ENCODE peak calls at places on chromosomes 13 and 19, in nine cellular contexts. X, N, W, R, L, F, T, M and K are unnamed samples. For H3K4me1, the result is how much of the 10 kb centered on the place peaks cover.

GRCh38 chr13:46469064-46469463 is 82.0 kb upstream of the RUBCNL start:
- DNase-seq in L (no peak), R (no peak), X (no peak), W (no peak), F (no peak), T (no peak), N (no peak), M (peak), K (no peak)

GRCh38 chr19:17538684-17539287 is 16.7 kb upstream of the COLGALT1 start:
- DNase-seq in W (no peak), T (no peak), L (no peak), M (no peak), N (no peak), X (no peak), R (no peak), F (no peak), K (no peak)

GRCh38 chr19:46489445-46490272 is 6.0 kb downstream of the PNMA8B start:
- DNase-seq in N (no peak), L (peak), X (peak), R (no peak), T (peak), F (peak), M (no peak), W (no peak), K (no peak)

GRCh38 chr13:21738636-21739035 is 67.8 kb downstream of the FGF9 start:
- DNase-seq in W (no peak), R (no peak), F (peak), L (no peak), X (no peak), N (no peak), T (no peak), M (no peak), K (no peak)

GRCh38 chr13:110340812-110341444 is 33.8 kb downstream of the COL4A2 start:
- DNase-seq in N (peak), L (peak), M (peak), R (peak), F (peak), X (no peak), W (peak), T (peak), K (no peak)

GRCh38 chr19:6678690-6679109 is 8.7 kb upstream of the TNFSF14 start:
- DNase-seq in X (no peak), T (no peak), W (no peak), R (no peak), L (no peak), M (no peak), N (no peak), F (no peak), K (no peak)

GRCh38 chr13:20945952-20946383 is 43.4 kb upstream of the XPO4 start:
- DNase-seq in F (no peak), N (no peak), R (no peak), W (no peak), M (no peak), X (peak), T (peak), L (peak), K (no peak)

GRCh38 chr19:1270168-1270853 is 1.2 kb downstream of the CIRBP start:
- DNase-seq in W (no peak), F (no peak), N (no peak), X (peak), R (no peak), T (no peak), L (peak), M (peak), K (no peak)

GRCh38 chr19:6834433-6834832 is 52.9 kb upstream of the ADGRE1 start:
- DNase-seq in W (no peak), X (no peak), T (no peak), L (no peak), N (no peak), R (no peak), M (no peak), F (no peak), K (no peak)

GRCh38 chr13:113458218-113459065 is 5.2 kb upstream of the ADPRHL1 start:
- DNase-seq in X (no peak), N (no peak), T (no peak), M (no peak), F (no peak), L (no peak), W (no peak), R (no peak), K (peak)

GRCh38 chr13:90395348-90395747 is 952.1 kb upstream of the MIR17HG start:
- DNase-seq in L (no peak), W (no peak), M (no peak), F (no peak), R (no peak), X (no peak), T (no peak), N (no peak), K (no peak)

GRCh38 chr13:28819046-28819747 is 942 bp upstream of the MTUS2 start:
- DNase-seq in N (no peak), W (no peak), M (no peak), T (no peak), X (no peak), L (peak), R (no peak), F (no peak), K (peak)

GRCh38 chr19:756232-756631 is 5.3 kb downstream of the MISP start:
- DNase-seq in X (no peak), N (no peak), R (no peak), M (no peak), W (no peak), L (no peak), F (no peak), T (peak), K (peak)

GRCh38 chr19:2392366-2392765 is 32.3 kb downstream of the TMPRSS9 start:
- DNase-seq in L (peak), F (no peak), R (no peak), T (no peak), N (no peak), W (no peak), X (no peak), M (no peak), K (no peak)

GRCh38 chr13:44439615-44440014 is 66.0 kb downstream of the SERP2 start:
- DNase-seq in T (no peak), M (no peak), F (no peak), L (no peak), R (no peak), N (no peak), X (no peak), W (no peak), K (no peak)

GRCh38 chr19:14570864-14571527 is 870 bp downstream of the NDUFB7 start:
- DNase-seq in X (peak), F (no peak), R (no peak), T (no peak), L (no peak), N (no peak), W (no peak), M (no peak), K (no peak)

GRCh38 chr19:35986664-35987570 is 8.1 kb upstream of the SDHAF1 start:
- DNase-seq in T (peak), M (no peak), L (peak), N (no peak), W (peak), F (no peak), R (no peak), X (peak), K (peak)

GRCh38 chr19:52520013-52520412 is 7.5 kb upstream of the ZNF808 start:
- DNase-seq in L (no peak), N (no peak), R (no peak), W (no peak), M (no peak), T (no peak), F (no peak), X (no peak), K (no peak)

GRCh38 chr19:6481541-6482342 is at the start of gene DENND1C:
- DNase-seq in F (no peak), T (peak), X (peak), R (no peak), W (peak), M (no peak), N (no peak), L (no peak), K (peak)

DNA sequence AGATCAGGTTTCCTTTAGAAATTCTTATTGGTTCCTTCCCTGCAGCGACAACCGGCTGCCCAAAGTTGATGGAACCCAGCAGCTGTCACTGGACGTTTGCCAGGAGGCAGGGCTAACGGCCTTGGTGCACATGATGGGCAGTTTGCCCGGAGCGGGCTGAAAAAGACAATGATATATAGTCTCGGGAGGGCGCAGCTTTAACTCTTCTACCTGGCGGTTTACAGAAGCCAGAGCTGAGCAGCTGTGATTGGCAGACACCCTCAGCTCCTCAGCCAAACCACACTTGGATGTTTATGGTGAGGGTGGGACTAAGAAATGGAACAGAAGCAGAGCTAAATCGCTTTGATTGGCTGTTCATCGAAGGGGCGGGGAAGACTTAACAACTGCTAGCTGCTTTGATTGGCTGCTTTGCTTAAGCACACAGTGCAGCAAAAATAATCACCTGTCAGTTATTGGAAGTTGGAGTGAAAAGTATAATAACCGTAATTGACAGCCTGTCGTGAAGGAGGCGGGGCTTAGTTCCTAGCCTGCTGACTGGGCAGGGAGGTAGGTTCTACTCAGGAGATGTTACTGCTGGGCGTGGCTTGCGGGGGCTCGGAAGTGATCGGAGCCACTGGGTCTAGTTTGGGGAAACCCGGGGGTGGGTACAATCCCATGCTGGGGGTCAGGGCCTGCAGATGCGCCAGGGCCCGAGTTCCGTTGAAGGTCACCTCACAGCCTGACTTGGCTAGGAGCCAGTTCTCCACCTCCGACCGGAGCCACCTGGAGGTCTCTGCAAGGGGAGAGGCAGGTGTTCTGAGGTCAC is 7.5 kb downstream of the EMP3 start:
- DNase-seq in T (peak), M (peak), F (peak), R (peak), W (peak), X (peak), L (peak), N (peak), K (peak)
- H3K4me1 ChIP-seq in T (under half), M (under half), F (under half), R (under half), W (under half), X (under half), L (under half), N (under half), K (under half)

GRCh38 chr19:18647371-18647767 is 10.5 kb downstream of the KLHL26 start:
- DNase-seq in R (no peak), N (no peak), L (no peak), F (no peak), T (no peak), M (no peak), W (no peak), X (no peak), K (no peak)
- H3K4me1 ChIP-seq in R (under half), N (under half), L (half or more), F (half or more), T (under half), M (under half), W (under half), X (under half), K (under half)

GRCh38 chr19:4815426-4816387 is 15.8 kb downstream of the TICAM1 start:
- DNase-seq in N (peak), L (peak), W (peak), X (no peak), M (peak), F (peak), R (peak), T (peak), K (peak)

GRCh38 chr19:4816388-4817165 is 14.9 kb downstream of the TICAM1 start:
- DNase-seq in W (no peak), R (no peak), T (no peak), X (peak), L (no peak), F (no peak), M (no peak), N (no peak), K (no peak)

GRCh38 chr19:4814625-4815425 is 16.7 kb downstream of the TICAM1 start:
- DNase-seq in N (no peak), L (no peak), R (no peak), F (no peak), W (no peak), X (no peak), M (no peak), T (no peak), K (peak)

GRCh38 chr19:4807188-4807587 is 15.7 kb downstream of the FEM1A start:
- DNase-seq in M (no peak), X (no peak), L (no peak), N (no peak), T (peak), F (no peak), R (no peak), W (no peak), K (no peak)

DNA sequence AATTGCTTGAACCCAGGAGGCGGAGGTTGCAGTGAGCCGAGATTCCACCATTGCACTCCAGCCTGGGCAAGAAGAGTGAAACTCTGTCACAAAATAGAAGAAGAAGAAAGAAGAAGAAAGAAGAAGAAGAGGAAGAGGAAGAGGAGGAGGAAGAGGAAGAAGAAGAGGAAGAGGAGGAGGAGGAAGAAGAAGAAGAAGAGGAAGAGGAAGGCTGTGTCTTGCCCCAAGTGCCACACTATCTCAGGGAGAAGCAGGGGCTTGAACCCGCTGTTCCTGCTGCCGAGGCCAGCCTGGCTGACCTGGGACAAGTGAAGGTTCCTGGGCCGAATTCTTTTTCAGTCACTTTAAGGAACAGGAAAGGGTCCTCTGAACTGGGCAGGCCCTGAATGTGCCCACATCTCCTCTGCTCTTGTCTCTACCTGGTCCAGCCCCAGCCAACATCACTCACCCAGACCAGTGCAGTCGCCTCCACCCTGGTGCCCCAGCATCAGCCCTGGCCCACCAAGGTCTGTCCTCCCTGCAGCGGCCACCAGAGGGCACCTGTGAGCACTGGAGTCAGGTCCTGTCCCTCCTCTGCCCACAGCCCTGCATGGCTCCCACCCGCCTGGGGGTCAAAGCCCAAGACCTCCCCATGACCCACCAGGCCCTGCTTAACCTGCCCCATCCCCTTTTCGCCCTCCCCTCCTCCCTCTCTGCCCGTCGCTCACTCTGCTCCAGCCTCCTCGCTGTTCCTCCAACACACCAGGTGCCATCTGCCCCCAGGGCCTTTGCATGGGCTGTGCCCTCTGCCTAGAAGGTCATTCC is 20.0 kb downstream of the TICAM1 start:
- DNase-seq in N (peak), F (peak), M (peak), W (peak), X (peak), R (peak), T (peak), L (peak), K (peak)
- H3K4me1 ChIP-seq in N (under half), F (under half), M (under half), W (under half), X (under half), R (under half), T (under half), L (under half), K (under half)

GRCh38 chr19:38687837-38688378 is 40.5 kb downstream of the ACTN4 start:
- DNase-seq in W (no peak), F (no peak), L (no peak), R (no peak), M (no peak), X (no peak), N (no peak), T (no peak), K (no peak)
- H3K4me1 ChIP-seq in W (under half), F (half or more), L (half or more), R (half or more), M (under half), X (half or more), N (under half), T (half or more), K (half or more)

DNA sequence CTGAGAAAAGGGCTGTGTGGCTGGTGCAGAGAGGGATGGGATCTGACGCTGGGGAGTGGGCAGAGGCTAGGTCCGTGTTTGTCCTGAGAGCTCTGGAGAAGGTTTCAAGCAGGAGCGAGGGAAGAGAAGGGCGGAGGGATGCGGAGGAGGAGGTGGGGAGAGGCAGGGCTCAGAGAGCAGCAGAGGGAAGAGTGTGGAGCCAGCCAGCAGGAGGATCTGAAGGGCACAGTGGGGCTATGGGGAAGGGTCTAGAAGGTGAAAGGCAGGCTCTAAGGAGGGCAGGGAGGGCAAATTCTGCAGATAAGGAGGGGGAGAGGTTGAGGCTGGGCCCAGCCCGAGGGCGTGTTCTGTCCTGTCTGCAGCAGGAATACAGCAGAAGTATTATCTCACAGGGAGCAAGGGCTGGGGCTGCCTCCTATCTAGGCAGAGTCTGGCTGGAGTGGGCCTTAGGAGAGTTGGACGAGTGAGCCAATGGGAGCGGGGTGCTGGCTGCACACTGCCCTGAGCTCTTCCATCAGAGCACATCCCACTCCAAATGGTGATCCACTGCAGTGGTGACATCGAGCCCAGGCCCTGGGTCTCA is 6.1 kb downstream of the AP2A1 start:
- DNase-seq in F (no peak), T (no peak), N (no peak), W (no peak), R (no peak), X (no peak), M (no peak), L (no peak), K (no peak)
- H3K4me1 ChIP-seq in F (under half), T (under half), N (under half), W (under half), R (under half), X (under half), M (under half), L (under half), K (under half)